ENCODE peak calls at places on chromosomes 7 and 10, in seven cellular contexts. X, G, Y, M, F, K and U are unnamed samples.

GRCh38 chr10:75662715-75663114 is 231.3 kb downstream of the LRMDA start:
- DNase-seq in X (no peak), G (no peak), Y (peak), M (no peak), F (peak), K (peak), U (no peak)

GRCh38 chr10:60816624-60817023 is 38.3 kb downstream of the CDK1 start:
- DNase-seq in X (peak), G (peak), Y (peak), M (peak), F (peak), K (peak), U (no peak)

GRCh38 chr10:130968964-130969363 is 342.6 kb downstream of the TCERG1L start:
- DNase-seq in X (no peak), G (no peak), Y (no peak), M (no peak), F (no peak), K (no peak), U (no peak)

GRCh38 chr7:100586266-100587025 is at the start of gene FBXO24:
- DNase-seq in X (peak), G (peak), Y (peak), M (peak), F (peak), K (peak), U (peak)

GRCh38 chr7:39613577-39613976 is 9.8 kb upstream of the RALA start:
- DNase-seq in X (no peak), G (no peak), Y (no peak), M (no peak), F (peak), K (no peak), U (no peak)

GRCh38 chr7:92839901-92840300 is 3.5 kb upstream of the CDK6 start:
- DNase-seq in X (no peak), G (no peak), Y (no peak), M (no peak), F (no peak), K (no peak), U (no peak)

GRCh38 chr7:82442492-82443043 is 1.0 kb downstream of the CACNA2D1 start:
- DNase-seq in X (peak), G (peak), Y (no peak), M (no peak), F (peak), K (peak), U (no peak)

GRCh38 chr10:114042895-114043531 is 653 bp upstream of the ADRB1 start:
- DNase-seq in X (peak), G (peak), Y (peak), M (no peak), F (no peak), K (peak), U (no peak)

GRCh38 chr7:18212308-18212707 is 184.7 kb upstream of the PRPS1L1 start:
- DNase-seq in X (no peak), G (no peak), Y (no peak), M (no peak), F (peak), K (no peak), U (no peak)

GRCh38 chr10:30596037-30596436 is 33.5 kb downstream of the LYZL2 start:
- DNase-seq in X (no peak), G (no peak), Y (no peak), M (no peak), F (no peak), K (no peak), U (no peak)

GRCh38 chr10:102629661-102630614 is 14.3 kb upstream of the TRIM8 start:
- DNase-seq in X (peak), G (peak), Y (no peak), M (no peak), F (peak), K (peak), U (no peak)

GRCh38 chr10:9012312-9012711 is 957.8 kb downstream of the GATA3 start:
- DNase-seq in X (no peak), G (no peak), Y (no peak), M (no peak), F (peak), K (no peak), U (no peak)

GRCh38 chr7:152674860-152675760 is 831 bp downstream of the XRCC2 start:
- DNase-seq in X (peak), G (peak), Y (no peak), M (no peak), F (peak), K (peak), U (no peak)

GRCh38 chr10:78566216-78567135 is 502.3 kb upstream of the ZMIZ1 start:
- DNase-seq in X (no peak), G (no peak), Y (no peak), M (no peak), F (no peak), K (no peak), U (no peak)

GRCh38 chr10:77011823-77012566 is 625.6 kb downstream of the KCNMA1 start:
- DNase-seq in X (no peak), G (no peak), Y (no peak), M (no peak), F (peak), K (no peak), U (no peak)

GRCh38 chr10:78976825-78977760 is 91.7 kb upstream of the ZMIZ1 start:
- DNase-seq in X (no peak), G (no peak), Y (no peak), M (no peak), F (no peak), K (peak), U (no peak)

GRCh38 chr7:88566174-88566729 is 193.2 kb upstream of the ZNF804B start:
- DNase-seq in X (peak), G (no peak), Y (no peak), M (no peak), F (no peak), K (no peak), U (no peak)

GRCh38 chr7:38198356-38198755 is 20.3 kb downstream of the STARD3NL start:
- DNase-seq in X (no peak), G (no peak), Y (no peak), M (no peak), F (no peak), K (no peak), U (no peak)

GRCh38 chr10:48780341-48780740 is 95.7 kb downstream of the WDFY4 start:
- DNase-seq in X (no peak), G (no peak), Y (no peak), M (no peak), F (no peak), K (no peak), U (no peak)

GRCh38 chr7:22582860-22583640 is 83.1 kb upstream of the STEAP1B start:
- DNase-seq in X (peak), G (peak), Y (peak), M (no peak), F (peak), K (no peak), U (no peak)

GRCh38 chr7:13880789-13881188 is 108.7 kb downstream of the ETV1 start:
- DNase-seq in X (no peak), G (no peak), Y (no peak), M (no peak), F (peak), K (no peak), U (no peak)

GRCh38 chr10:95537543-95537930 is 23.6 kb downstream of the SORBS1 start:
- DNase-seq in X (no peak), G (no peak), Y (peak), M (no peak), F (no peak), K (no peak), U (no peak)

GRCh38 chr10:62121197-62121550 is 147.5 kb downstream of the RTKN2 start:
- DNase-seq in X (no peak), G (no peak), Y (no peak), M (no peak), F (no peak), K (no peak), U (no peak)

GRCh38 chr10:74917481-74918077 is 91.2 kb downstream of the KAT6B start:
- DNase-seq in X (no peak), G (no peak), Y (no peak), M (no peak), F (peak), K (no peak), U (no peak)

GRCh38 chr7:77788327-77788902 is 9.8 kb downstream of the TMEM60 start:
- DNase-seq in X (no peak), G (no peak), Y (no peak), M (no peak), F (no peak), K (no peak), U (no peak)

GRCh38 chr7:135825406-135825805 is 76.8 kb upstream of the FAM180A start:
- DNase-seq in X (peak), G (peak), Y (no peak), M (no peak), F (no peak), K (no peak), U (no peak)

GRCh38 chr7:65749518-65749917 is 123.4 kb upstream of the VKORC1L1 start:
- DNase-seq in X (no peak), G (no peak), Y (no peak), M (no peak), F (no peak), K (peak), U (no peak)
- H3K4me3 ChIP-seq in X (no peak), G (peak), Y (no peak), M (no peak), F (no peak), K (peak), U (no peak)

DNA sequence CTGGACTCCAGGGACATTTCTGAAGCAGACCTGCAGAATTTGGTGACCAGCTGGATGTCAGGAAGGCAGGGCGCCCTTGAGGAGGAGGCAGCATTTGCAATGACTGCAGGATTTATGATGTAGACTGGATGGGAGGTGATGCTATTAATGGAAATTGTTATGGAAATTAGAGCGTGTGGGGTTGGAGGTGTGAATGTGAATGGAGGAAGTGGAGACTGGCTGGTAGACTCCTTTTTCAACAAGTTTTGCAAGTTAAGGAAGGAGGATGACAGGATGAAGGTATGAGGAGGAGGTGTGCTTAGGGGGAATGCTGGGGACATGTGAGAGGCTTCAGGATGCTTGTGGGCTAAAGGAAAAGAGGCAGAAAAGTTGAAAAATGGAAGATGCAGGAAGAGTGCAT is 137.0 kb downstream of the TMEM178B start:
- DNase-seq in X (no peak), G (no peak), Y (no peak), M (no peak), F (no peak), K (no peak), U (no peak)
- H3K4me3 ChIP-seq in X (no peak), G (no peak), Y (no peak), M (no peak), F (no peak), K (no peak), U (no peak)

DNA sequence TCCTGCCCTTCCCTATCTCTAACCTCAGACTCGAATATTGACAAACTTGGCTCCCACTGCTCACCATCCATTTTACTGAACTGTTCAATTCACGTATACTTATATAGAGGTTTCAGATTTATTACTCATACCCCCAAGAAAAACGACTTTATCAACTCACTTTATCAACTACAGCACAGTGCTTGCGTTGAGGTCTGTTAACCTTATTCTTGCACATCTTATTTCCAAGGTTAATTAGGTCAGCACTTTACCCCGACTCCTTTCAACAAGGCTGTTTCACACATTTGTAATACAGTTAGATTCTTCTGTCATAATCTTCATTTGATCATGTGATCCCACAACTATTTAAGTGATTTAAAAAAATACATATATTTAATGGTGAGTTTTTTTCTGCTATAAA is 162.3 kb upstream of the AHR start:
- DNase-seq in X (no peak), G (no peak), Y (no peak), M (no peak), F (no peak), K (no peak), U (no peak)
- H3K4me3 ChIP-seq in X (no peak), G (no peak), Y (no peak), M (no peak), F (no peak), K (no peak), U (no peak)

GRCh38 chr10:128125944-128126764 is at the start of gene MKI67:
- DNase-seq in X (peak), G (peak), Y (peak), M (peak), F (peak), K (peak), U (peak)

GRCh38 chr10:128124813-128125403 is 1.3 kb downstream of the MKI67 start:
- DNase-seq in X (peak), G (peak), Y (no peak), M (no peak), F (no peak), K (peak), U (no peak)

GRCh38 chr10:128121750-128122412 is 4.3 kb downstream of the MKI67 start:
- DNase-seq in X (no peak), G (no peak), Y (no peak), M (no peak), F (no peak), K (no peak), U (no peak)

GRCh38 chr10:128125416-128125943 is 743 bp downstream of the MKI67 start:
- DNase-seq in X (no peak), G (peak), Y (no peak), M (no peak), F (no peak), K (peak), U (no peak)

GRCh38 chr10:128123853-128124252 is 2.4 kb downstream of the MKI67 start:
- DNase-seq in X (no peak), G (no peak), Y (no peak), M (no peak), F (no peak), K (no peak), U (no peak)
- H3K4me3 ChIP-seq in X (no peak), G (peak), Y (no peak), M (no peak), F (peak), K (peak), U (no peak)

DNA sequence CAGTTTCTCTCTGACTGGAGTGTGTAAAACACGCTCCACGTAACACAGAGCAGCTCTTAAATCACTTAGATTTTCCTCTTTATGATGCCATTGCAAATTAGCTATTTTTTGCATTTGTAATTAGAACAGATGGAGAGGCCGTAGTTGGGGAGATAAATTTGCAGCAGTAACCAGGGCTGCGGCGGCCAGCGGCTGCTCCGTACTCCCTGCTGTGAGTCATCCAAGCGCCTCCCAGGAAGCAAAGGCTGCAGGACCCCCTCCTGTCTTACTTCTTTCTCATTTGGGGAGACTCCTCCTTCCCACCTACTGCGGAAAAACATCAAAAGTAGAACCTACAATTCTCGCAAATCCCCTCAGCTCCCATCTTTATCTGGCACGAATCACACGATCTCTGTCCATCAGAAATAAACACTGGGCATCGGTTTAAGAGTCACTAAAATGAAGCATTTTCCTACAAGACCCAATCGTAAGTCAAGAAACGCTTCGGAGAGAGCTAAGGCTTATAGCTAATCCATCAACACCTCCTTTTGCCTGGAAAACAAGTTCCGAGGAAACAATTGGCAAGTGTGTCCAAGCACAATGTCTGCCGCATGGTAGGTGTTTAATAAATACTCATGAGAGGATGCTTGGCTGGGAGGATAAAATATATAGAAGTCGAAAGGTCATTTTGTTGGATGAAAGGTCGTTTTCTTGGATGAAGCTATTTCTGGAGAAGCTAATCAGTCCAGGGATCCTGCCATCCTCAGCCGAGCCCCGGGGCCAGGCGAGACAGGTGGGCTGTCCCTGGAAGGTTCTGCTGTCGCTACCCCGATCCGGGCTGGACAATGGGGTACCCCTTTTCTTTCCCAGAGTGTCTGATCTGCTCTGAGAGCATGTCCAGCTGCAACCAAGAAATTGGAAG is 31.7 kb upstream of the MSRB2 start:
- DNase-seq in X (no peak), G (peak), Y (no peak), M (no peak), F (peak), K (peak), U (no peak)
- H3K4me3 ChIP-seq in X (no peak), G (no peak), Y (no peak), M (no peak), F (no peak), K (no peak), U (no peak)

DNA sequence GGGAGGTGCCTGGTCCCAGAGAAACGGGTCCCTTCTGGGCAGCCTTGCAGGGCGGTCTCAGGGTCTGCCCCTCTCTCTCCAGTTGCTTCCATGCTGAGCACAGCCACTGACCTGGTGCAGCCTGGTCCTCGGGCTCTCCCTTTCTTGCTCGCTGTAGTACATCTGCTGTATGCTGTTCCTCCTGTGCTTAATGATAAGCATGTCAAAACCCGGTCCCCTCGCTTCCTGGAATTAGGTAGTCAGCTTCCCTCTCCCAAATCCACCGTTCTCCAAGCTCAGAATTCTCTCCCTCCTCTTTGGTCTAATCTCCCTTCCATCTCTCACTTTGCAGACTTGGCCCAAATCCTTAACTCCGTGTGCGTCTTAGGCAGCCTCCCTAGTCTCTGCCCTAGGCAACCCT is 11.0 kb upstream of the HPS1 start:
- DNase-seq in X (no peak), G (no peak), Y (no peak), M (no peak), F (no peak), K (no peak), U (no peak)
- H3K4me3 ChIP-seq in X (no peak), G (no peak), Y (no peak), M (no peak), F (no peak), K (no peak), U (no peak)

GRCh38 chr10:73333202-73333601 is 25.5 kb downstream of the CFAP70 start:
- DNase-seq in X (no peak), G (no peak), Y (no peak), M (no peak), F (no peak), K (no peak), U (no peak)

GRCh38 chr10:73332379-73332778 is 26.3 kb downstream of the CFAP70 start:
- DNase-seq in X (no peak), G (no peak), Y (no peak), M (no peak), F (no peak), K (no peak), U (no peak)
- H3K4me3 ChIP-seq in X (no peak), G (no peak), Y (no peak), M (no peak), F (no peak), K (no peak), U (no peak)

DNA sequence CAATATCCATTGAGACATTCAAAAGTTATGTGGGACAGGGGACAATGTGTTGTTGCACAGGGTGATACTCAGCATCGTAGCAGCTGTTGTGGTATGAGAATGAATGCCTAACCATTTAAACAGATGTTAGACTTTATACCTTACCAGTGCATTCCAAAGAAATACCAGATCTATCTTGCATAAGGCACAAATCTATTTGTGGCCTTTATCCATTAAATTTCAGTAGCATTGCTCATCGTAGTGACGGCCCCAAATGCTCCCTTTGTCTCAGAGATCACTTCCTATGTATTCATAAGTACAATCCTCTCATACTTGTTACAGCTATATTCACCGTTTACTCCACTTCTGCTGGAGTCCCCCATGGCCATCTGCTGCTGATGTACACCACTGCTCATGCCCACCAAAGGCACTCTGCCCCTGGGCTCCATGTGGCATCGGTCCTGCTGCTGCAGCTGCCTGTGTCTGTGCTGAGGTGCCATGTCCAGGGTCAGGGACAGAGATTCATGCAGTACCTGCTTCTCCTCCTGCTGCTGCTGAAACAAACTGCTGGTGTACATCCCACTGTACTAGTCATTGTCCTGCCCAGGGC is 96.3 kb downstream of the CPED1 start:
- DNase-seq in X (no peak), G (no peak), Y (no peak), M (no peak), F (peak), K (no peak), U (no peak)
- H3K4me3 ChIP-seq in X (no peak), G (no peak), Y (no peak), M (no peak), F (no peak), K (no peak), U (no peak)

GRCh38 chr7:105975770-105976428 is 12.8 kb downstream of the CDHR3 start:
- DNase-seq in X (no peak), G (no peak), Y (no peak), M (no peak), F (no peak), K (no peak), U (no peak)
- H3K4me3 ChIP-seq in X (no peak), G (no peak), Y (no peak), M (no peak), F (no peak), K (no peak), U (no peak)